ENCODE peak calls at places on chromosomes 5 and 9, in five cellular contexts. Y, C, E, N and U are unnamed samples.

GRCh38 chr5:149887622-149888183 is 56.9 kb downstream of the PDE6A start:
- DNase-seq in Y (no peak), C (no peak), E (no peak), N (no peak), U (no peak)

GRCh38 chr9:96068511-96068910 is 193.0 kb downstream of the ERCC6L2 start:
- DNase-seq in Y (no peak), C (no peak), E (no peak), N (no peak), U (no peak)

GRCh38 chr5:5430136-5430535 is 7.7 kb downstream of the ICE1 start:
- DNase-seq in Y (no peak), C (no peak), E (no peak), N (no peak), U (no peak)

GRCh38 chr5:73709536-73710129 is 83.6 kb downstream of the ARHGEF28 start:
- DNase-seq in Y (peak; percentile 46), C (no peak), E (no peak), N (no peak), U (no peak)

GRCh38 chr5:111976705-111977104 is 219.7 kb upstream of the NREP start:
- DNase-seq in Y (no peak), C (no peak), E (no peak), N (no peak), U (no peak)

GRCh38 chr5:56169949-56170348 is 63.2 kb downstream of the ANKRD55 start:
- DNase-seq in Y (no peak), C (no peak), E (no peak), N (no peak), U (no peak)

GRCh38 chr5:33795532-33795931 is 96.3 kb downstream of the ADAMTS12 start:
- DNase-seq in Y (no peak), C (no peak), E (no peak), N (no peak), U (no peak)

GRCh38 chr5:95382843-95383242 is 8.3 kb upstream of the FAM81B start:
- DNase-seq in Y (no peak), C (no peak), E (no peak), N (no peak), U (no peak)

GRCh38 chr9:128912270-128912853 is 8.4 kb upstream of the PHYHD1 start:
- DNase-seq in Y (peak; percentile 24), C (no peak), E (no peak), N (no peak), U (no peak)

GRCh38 chr5:139275536-139276297 is 17.8 kb upstream of the MATR3 start:
- DNase-seq in Y (no peak), C (no peak), E (no peak), N (no peak), U (no peak)

GRCh38 chr5:38603691-38604090 is 47.2 kb upstream of the LIFR start:
- DNase-seq in Y (no peak), C (no peak), E (no peak), N (no peak), U (no peak)

GRCh38 chr9:9719373-9720112 is 893.3 kb downstream of the PTPRD start:
- DNase-seq in Y (no peak), C (no peak), E (no peak), N (no peak), U (no peak)

GRCh38 chr5:107696071-107696470 is 25.3 kb upstream of the EFNA5 start:
- DNase-seq in Y (no peak), C (no peak), E (no peak), N (no peak), U (no peak)

GRCh38 chr5:66643383-66643782 is 47.2 kb downstream of the MAST4 start:
- DNase-seq in Y (no peak), C (no peak), E (no peak), N (no peak), U (no peak)

GRCh38 chr5:72234265-72234700 is 85.8 kb downstream of the MRPS27 start:
- DNase-seq in Y (peak; percentile 20), C (no peak), E (no peak), N (no peak), U (no peak)

GRCh38 chr9:841371-842209 is at the start of gene DMRT1:
- DNase-seq in Y (no peak), C (no peak), E (no peak), N (no peak), U (no peak)

GRCh38 chr9:136538599-136539426 is 7.0 kb downstream of the NOTCH1 start:
- DNase-seq in Y (no peak), C (peak; percentile 23), E (no peak), N (no peak), U (peak; percentile 38)